ENCODE peak calls at places on chromosomes 1 and 21, in five cellular contexts. One of them, this sample, is unnamed. For H3K4me1 and H3K36me3, the result is how much of the 10 kb centered on the place peaks cover.

GRCh38 chr1:185735667-185736105 is 1.5 kb downstream of the HMCN1 start:
- DNase-seq in heart left ventricle: no peak
- DNase-seq in GM23338: peak
- DNase-seq in keratinocyte: no peak
- DNase-seq in IMR-90: peak
- DNase-seq in this sample: no peak

GRCh38 chr21:42320791-42321190 is 5.6 kb upstream of the TFF3 start:
- DNase-seq in heart left ventricle: no peak
- DNase-seq in GM23338: no peak
- DNase-seq in keratinocyte: no peak
- DNase-seq in IMR-90: no peak
- DNase-seq in this sample: no peak

GRCh38 chr21:15498455-15498854 is 231.3 kb upstream of the USP25 start:
- DNase-seq in heart left ventricle: no peak
- DNase-seq in GM23338: no peak
- DNase-seq in keratinocyte: no peak
- DNase-seq in IMR-90: no peak
- DNase-seq in this sample: no peak

GRCh38 chr1:98340511-98340910 is 321.0 kb upstream of the SNX7 start:
- DNase-seq in heart left ventricle: no peak
- DNase-seq in GM23338: no peak
- DNase-seq in keratinocyte: no peak
- DNase-seq in IMR-90: peak
- DNase-seq in this sample: no peak

GRCh38 chr1:54081306-54082270 is 28.2 kb downstream of the TCEANC2 start:
- DNase-seq in heart left ventricle: peak
- DNase-seq in GM23338: peak
- DNase-seq in keratinocyte: peak
- DNase-seq in IMR-90: peak
- DNase-seq in this sample: peak

GRCh38 chr1:58189453-58189852 is 357.1 kb downstream of the OMA1 start:
- DNase-seq in heart left ventricle: peak
- DNase-seq in GM23338: no peak
- DNase-seq in keratinocyte: no peak
- DNase-seq in IMR-90: no peak
- DNase-seq in this sample: no peak

GRCh38 chr1:172487550-172487949 is 43.7 kb upstream of the PIGC start:
- DNase-seq in heart left ventricle: no peak
- DNase-seq in GM23338: no peak
- DNase-seq in keratinocyte: no peak
- DNase-seq in IMR-90: no peak
- DNase-seq in this sample: no peak

GRCh38 chr1:18485227-18485626 is 4.5 kb downstream of the KLHDC7A start:
- DNase-seq in heart left ventricle: no peak
- DNase-seq in GM23338: no peak
- DNase-seq in keratinocyte: no peak
- DNase-seq in IMR-90: no peak
- DNase-seq in this sample: no peak

GRCh38 chr1:88650676-88651418 is 33.2 kb upstream of the PKN2 start:
- DNase-seq in heart left ventricle: no peak
- DNase-seq in GM23338: no peak
- DNase-seq in keratinocyte: no peak
- DNase-seq in IMR-90: peak
- DNase-seq in this sample: no peak

GRCh38 chr1:80441664-80442063 is 1359.1 kb upstream of the ADGRL2 start:
- DNase-seq in heart left ventricle: no peak
- DNase-seq in GM23338: peak
- DNase-seq in keratinocyte: no peak
- DNase-seq in IMR-90: no peak
- DNase-seq in this sample: peak

GRCh38 chr1:210076620-210077019 is 138.6 kb downstream of the SYT14 start:
- DNase-seq in heart left ventricle: no peak
- DNase-seq in GM23338: peak
- DNase-seq in keratinocyte: no peak
- DNase-seq in IMR-90: no peak
- DNase-seq in this sample: no peak

GRCh38 chr1:98908980-98909379 is 95.7 kb downstream of the PLPPR5 start:
- DNase-seq in heart left ventricle: no peak
- DNase-seq in GM23338: no peak
- DNase-seq in keratinocyte: no peak
- DNase-seq in IMR-90: no peak
- DNase-seq in this sample: no peak

GRCh38 chr1:185315364-185316108 is 1.5 kb downstream of the IVNS1ABP start:
- DNase-seq in heart left ventricle: no peak
- DNase-seq in GM23338: no peak
- DNase-seq in keratinocyte: no peak
- DNase-seq in IMR-90: no peak
- DNase-seq in this sample: no peak

GRCh38 chr1:21901473-21901847 is 35.6 kb downstream of the HSPG2 start:
- DNase-seq in heart left ventricle: peak
- DNase-seq in GM23338: no peak
- DNase-seq in keratinocyte: no peak
- DNase-seq in IMR-90: peak
- DNase-seq in this sample: no peak

GRCh38 chr1:182910143-182910542 is 42.8 kb downstream of the SHCBP1L start:
- DNase-seq in heart left ventricle: no peak
- DNase-seq in GM23338: peak
- DNase-seq in keratinocyte: no peak
- DNase-seq in IMR-90: no peak
- DNase-seq in this sample: peak

GRCh38 chr1:222754386-222755139 is 17.6 kb downstream of the FAM177B start:
- DNase-seq in heart left ventricle: peak
- DNase-seq in GM23338: no peak
- DNase-seq in keratinocyte: peak
- DNase-seq in IMR-90: peak
- DNase-seq in this sample: no peak

GRCh38 chr1:228488818-228489674 is 1.9 kb downstream of the RNF187 start:
- DNase-seq in heart left ventricle: no peak
- DNase-seq in GM23338: no peak
- DNase-seq in keratinocyte: no peak
- DNase-seq in IMR-90: no peak
- DNase-seq in this sample: no peak

GRCh38 chr1:210367561-210367960 is 38.9 kb downstream of the HHAT start:
- DNase-seq in heart left ventricle: no peak
- DNase-seq in GM23338: no peak
- DNase-seq in keratinocyte: no peak
- DNase-seq in IMR-90: no peak
- DNase-seq in this sample: no peak

GRCh38 chr1:248599396-248599795 is 1.9 kb upstream of the OR2T10 start:
- DNase-seq in heart left ventricle: no peak
- DNase-seq in GM23338: no peak
- DNase-seq in keratinocyte: no peak
- DNase-seq in IMR-90: no peak
- DNase-seq in this sample: no peak

GRCh38 chr1:84505167-84506001 is 802 bp upstream of the SPATA1 start:
- DNase-seq in heart left ventricle: no peak
- DNase-seq in GM23338: peak
- DNase-seq in keratinocyte: no peak
- DNase-seq in IMR-90: peak
- DNase-seq in this sample: no peak

GRCh38 chr1:2855206-2856075 is 53.9 kb upstream of the TTC34 start:
- DNase-seq in heart left ventricle: peak
- DNase-seq in GM23338: no peak
- DNase-seq in keratinocyte: no peak
- DNase-seq in IMR-90: no peak
- DNase-seq in this sample: no peak

GRCh38 chr1:115840615-115841460 is at the start of gene NHLH2:
- DNase-seq in heart left ventricle: no peak
- DNase-seq in GM23338: no peak
- DNase-seq in keratinocyte: no peak
- DNase-seq in IMR-90: no peak
- DNase-seq in this sample: no peak

GRCh38 chr21:44294391-44295162 is 5.3 kb upstream of the PFKL start:
- DNase-seq in heart left ventricle: peak
- DNase-seq in GM23338: no peak
- DNase-seq in keratinocyte: no peak
- DNase-seq in IMR-90: peak
- DNase-seq in this sample: no peak

GRCh38 chr1:98452162-98452561 is 209.4 kb upstream of the SNX7 start:
- DNase-seq in heart left ventricle: no peak
- DNase-seq in GM23338: no peak
- DNase-seq in keratinocyte: no peak
- DNase-seq in IMR-90: no peak
- DNase-seq in this sample: peak

GRCh38 chr1:110384581-110385321 is 6.1 kb downstream of the SLC16A4 start:
- DNase-seq in heart left ventricle: no peak
- DNase-seq in GM23338: no peak
- DNase-seq in keratinocyte: no peak
- DNase-seq in IMR-90: no peak
- DNase-seq in this sample: no peak

GRCh38 chr1:209720326-209720725 is 15.7 kb downstream of the HSD11B1 start:
- DNase-seq in heart left ventricle: no peak
- DNase-seq in GM23338: no peak
- DNase-seq in keratinocyte: no peak
- DNase-seq in IMR-90: peak
- DNase-seq in this sample: no peak

GRCh38 chr1:69070660-69071373 is 496.9 kb upstream of the LRRC7 start:
- DNase-seq in heart left ventricle: no peak
- DNase-seq in GM23338: no peak
- DNase-seq in keratinocyte: no peak
- DNase-seq in IMR-90: no peak
- DNase-seq in this sample: no peak

GRCh38 chr21:42524341-42525227 is 10.9 kb downstream of the SLC37A1 start:
- DNase-seq in heart left ventricle: peak
- DNase-seq in GM23338: peak
- DNase-seq in keratinocyte: no peak
- DNase-seq in IMR-90: peak
- DNase-seq in this sample: peak

GRCh38 chr1:246208120-246208519 is 299.0 kb downstream of the SMYD3 start:
- DNase-seq in heart left ventricle: no peak
- DNase-seq in GM23338: no peak
- DNase-seq in keratinocyte: no peak
- DNase-seq in IMR-90: peak
- DNase-seq in this sample: no peak

GRCh38 chr1:89203166-89203565 is 4.4 kb upstream of the GBP4 start:
- DNase-seq in heart left ventricle: no peak
- DNase-seq in GM23338: no peak
- DNase-seq in keratinocyte: no peak
- DNase-seq in IMR-90: no peak
- DNase-seq in this sample: no peak

DNA sequence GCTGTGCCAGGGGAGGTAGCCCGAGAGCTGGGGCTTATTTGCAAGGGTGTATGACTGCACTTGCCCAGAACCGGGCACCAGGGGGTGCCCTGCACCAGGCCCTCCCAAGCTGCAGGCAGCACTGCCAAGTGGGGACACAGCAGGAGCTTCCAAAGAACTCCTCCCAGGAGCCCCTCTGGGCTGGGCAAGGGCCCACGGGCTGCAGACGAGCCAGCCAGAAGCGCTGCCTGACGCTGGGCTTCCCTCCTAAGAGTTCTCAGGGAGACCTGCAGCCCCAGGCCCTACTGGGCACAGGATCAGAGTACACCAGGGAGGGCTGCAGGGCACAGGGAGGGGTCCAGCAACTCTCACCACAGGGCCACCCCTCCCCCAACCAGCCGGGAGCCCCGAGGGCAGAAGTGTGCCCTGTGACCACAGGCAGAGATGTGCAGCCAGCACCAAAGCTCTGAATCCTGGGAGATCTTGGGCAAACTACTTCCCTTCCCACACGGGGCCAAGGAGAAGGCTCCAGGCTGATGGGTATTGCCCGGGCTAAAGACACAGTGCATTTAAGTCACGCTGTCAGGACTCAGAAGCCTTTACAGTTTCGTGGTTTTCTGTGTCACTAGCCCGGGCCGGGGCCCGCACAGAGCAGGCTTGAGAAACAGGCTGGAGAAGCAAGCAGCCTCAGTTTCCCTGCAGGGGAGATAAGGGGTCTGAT is 63.4 kb downstream of the KCNAB2 start:
- DNase-seq in heart left ventricle: peak
- DNase-seq in GM23338: peak
- DNase-seq in keratinocyte: peak
- DNase-seq in IMR-90: peak
- DNase-seq in this sample: peak
- TF ChIP-seq CTCF in heart left ventricle: no peak
- TF ChIP-seq CTCF in GM23338: peak
- TF ChIP-seq CTCF in keratinocyte: peak
- TF ChIP-seq CTCF in IMR-90: peak
- TF ChIP-seq CTCF in this sample: peak

GRCh38 chr1:230105754-230106625 is 39.0 kb downstream of the GALNT2 start:
- DNase-seq in heart left ventricle: no peak
- DNase-seq in GM23338: no peak
- DNase-seq in keratinocyte: no peak
- DNase-seq in IMR-90: peak
- DNase-seq in this sample: no peak
- H3K4me1 ChIP-seq in heart left ventricle: under half
- H3K4me1 ChIP-seq in GM23338: half or more
- H3K4me1 ChIP-seq in keratinocyte: under half
- H3K4me1 ChIP-seq in IMR-90: under half
- H3K4me1 ChIP-seq in this sample: half or more

GRCh38 chr1:107689157-107689556 is 275.8 kb downstream of the VAV3 start:
- DNase-seq in heart left ventricle: no peak
- DNase-seq in GM23338: peak
- DNase-seq in keratinocyte: no peak
- DNase-seq in IMR-90: no peak
- DNase-seq in this sample: no peak
- H3K36me3 ChIP-seq in heart left ventricle: under half
- H3K36me3 ChIP-seq in GM23338: under half
- H3K36me3 ChIP-seq in keratinocyte: under half
- H3K36me3 ChIP-seq in IMR-90: under half
- H3K36me3 ChIP-seq in this sample: under half

DNA sequence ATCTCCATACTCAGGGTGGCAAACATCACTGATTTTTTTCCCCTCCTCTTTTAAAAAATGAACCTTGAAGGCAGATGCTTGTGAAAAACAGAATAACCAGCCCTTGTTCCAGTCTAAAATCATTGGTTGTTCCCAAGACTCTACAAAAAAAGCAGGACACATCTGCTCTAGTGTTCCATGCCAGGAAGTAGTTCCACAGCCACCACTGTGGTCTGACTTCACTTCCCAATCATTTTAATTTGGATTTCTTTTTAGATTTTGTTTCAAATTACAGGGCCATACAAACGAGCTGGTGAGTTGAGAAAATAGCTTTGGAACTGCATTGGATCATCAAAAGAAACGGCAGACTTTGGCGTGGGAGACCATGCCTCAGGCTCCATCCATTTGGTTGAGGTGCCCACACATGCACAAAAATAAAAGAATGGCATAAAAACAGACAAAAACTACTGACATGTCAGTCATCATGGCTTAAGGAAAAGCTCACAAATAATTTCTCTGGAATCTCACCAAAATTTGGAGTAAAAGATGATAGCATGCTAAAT is 210.0 kb downstream of the GABPA start:
- DNase-seq in heart left ventricle: no peak
- DNase-seq in GM23338: no peak
- DNase-seq in keratinocyte: no peak
- DNase-seq in IMR-90: peak
- DNase-seq in this sample: no peak
- TF ChIP-seq CTCF in heart left ventricle: no peak
- TF ChIP-seq CTCF in GM23338: no peak
- TF ChIP-seq CTCF in keratinocyte: no peak
- TF ChIP-seq CTCF in IMR-90: no peak
- TF ChIP-seq CTCF in this sample: no peak

This sample was measured in BE2C.